ENCODE peak calls at places on chromosomes 6 and 20, in nine cellular contexts. One of them, this sample, is unnamed.
A peak's percentile ranks its signal among the peaks of the same experiment; 100 is the strongest.

GRCh38 chr6:159267165-159267564 is 98.0 kb downstream of the FNDC1 start:
- DNase-seq in HepG2: no peak
- DNase-seq in tibial artery: no peak
- DNase-seq in heart left ventricle: no peak
- DNase-seq in OCI-LY7: peak; percentile 41
- DNase-seq in NT2/D1: no peak
- DNase-seq in fibroblast of lung: no peak
- DNase-seq in stomach: no peak
- DNase-seq in PC-9: no peak
- DNase-seq in this sample: no peak

GRCh38 chr20:9628166-9628565 is 113.8 kb downstream of the LAMP5 start:
- DNase-seq in HepG2: no peak
- DNase-seq in tibial artery: no peak
- DNase-seq in heart left ventricle: no peak
- DNase-seq in OCI-LY7: no peak
- DNase-seq in NT2/D1: no peak
- DNase-seq in fibroblast of lung: peak; percentile 14
- DNase-seq in stomach: no peak
- DNase-seq in PC-9: no peak
- DNase-seq in this sample: no peak

GRCh38 chr20:25739615-25740320 is 43.1 kb upstream of the ZNF337 start:
- DNase-seq in HepG2: no peak
- DNase-seq in tibial artery: no peak
- DNase-seq in heart left ventricle: no peak
- DNase-seq in OCI-LY7: no peak
- DNase-seq in NT2/D1: no peak
- DNase-seq in fibroblast of lung: peak; percentile 5
- DNase-seq in stomach: no peak
- DNase-seq in PC-9: peak; percentile 39
- DNase-seq in this sample: no peak

GRCh38 chr6:7541175-7542064 is at the start of gene DSP:
- DNase-seq in HepG2: peak; percentile 96
- DNase-seq in tibial artery: no peak
- DNase-seq in heart left ventricle: peak; percentile 79
- DNase-seq in OCI-LY7: no peak
- DNase-seq in NT2/D1: no peak
- DNase-seq in fibroblast of lung: no peak
- DNase-seq in stomach: peak; percentile 89
- DNase-seq in PC-9: peak; percentile 65
- DNase-seq in this sample: peak; percentile 94

GRCh38 chr6:110853754-110854477 is 20.7 kb upstream of the AMD1 start:
- DNase-seq in HepG2: no peak
- DNase-seq in tibial artery: no peak
- DNase-seq in heart left ventricle: no peak
- DNase-seq in OCI-LY7: no peak
- DNase-seq in NT2/D1: no peak
- DNase-seq in fibroblast of lung: no peak
- DNase-seq in stomach: no peak
- DNase-seq in PC-9: peak; percentile 86
- DNase-seq in this sample: no peak

GRCh38 chr6:13006578-13007300 is 290.2 kb downstream of the PHACTR1 start:
- DNase-seq in HepG2: no peak
- DNase-seq in tibial artery: no peak
- DNase-seq in heart left ventricle: peak; percentile 71
- DNase-seq in OCI-LY7: no peak
- DNase-seq in NT2/D1: no peak
- DNase-seq in fibroblast of lung: no peak
- DNase-seq in stomach: no peak
- DNase-seq in PC-9: no peak
- DNase-seq in this sample: no peak

GRCh38 chr6:111580826-111581505 is 24.7 kb downstream of the TRAF3IP2 start:
- DNase-seq in HepG2: no peak
- DNase-seq in tibial artery: peak; percentile 84
- DNase-seq in heart left ventricle: peak; percentile 45
- DNase-seq in OCI-LY7: no peak
- DNase-seq in NT2/D1: no peak
- DNase-seq in fibroblast of lung: peak; percentile 62
- DNase-seq in stomach: no peak
- DNase-seq in PC-9: no peak
- DNase-seq in this sample: no peak

GRCh38 chr20:25540273-25540672 is 45.1 kb downstream of the NINL start:
- DNase-seq in HepG2: no peak
- DNase-seq in tibial artery: no peak
- DNase-seq in heart left ventricle: no peak
- DNase-seq in OCI-LY7: no peak
- DNase-seq in NT2/D1: no peak
- DNase-seq in fibroblast of lung: no peak
- DNase-seq in stomach: no peak
- DNase-seq in PC-9: no peak
- DNase-seq in this sample: no peak

GRCh38 chr6:21392177-21392576 is 201.4 kb upstream of the SOX4 start:
- DNase-seq in HepG2: no peak
- DNase-seq in tibial artery: no peak
- DNase-seq in heart left ventricle: no peak
- DNase-seq in OCI-LY7: no peak
- DNase-seq in NT2/D1: no peak
- DNase-seq in fibroblast of lung: no peak
- DNase-seq in stomach: no peak
- DNase-seq in PC-9: no peak
- DNase-seq in this sample: no peak

GRCh38 chr6:16756660-16757270 is 4.5 kb downstream of the ATXN1 start:
- DNase-seq in HepG2: no peak
- DNase-seq in tibial artery: no peak
- DNase-seq in heart left ventricle: no peak
- DNase-seq in OCI-LY7: no peak
- DNase-seq in NT2/D1: no peak
- DNase-seq in fibroblast of lung: no peak
- DNase-seq in stomach: no peak
- DNase-seq in PC-9: peak; percentile 51
- DNase-seq in this sample: no peak

GRCh38 chr20:31934968-31935764 is 16.7 kb downstream of the PDRG1 start:
- DNase-seq in HepG2: peak; percentile 29
- DNase-seq in tibial artery: no peak
- DNase-seq in heart left ventricle: no peak
- DNase-seq in OCI-LY7: peak; percentile 48
- DNase-seq in NT2/D1: peak; percentile 22
- DNase-seq in fibroblast of lung: no peak
- DNase-seq in stomach: no peak
- DNase-seq in PC-9: no peak
- DNase-seq in this sample: no peak

GRCh38 chr20:13613917-13614316 is 24.8 kb downstream of the TASP1 start:
- DNase-seq in HepG2: peak; percentile 35
- DNase-seq in tibial artery: no peak
- DNase-seq in heart left ventricle: no peak
- DNase-seq in OCI-LY7: no peak
- DNase-seq in NT2/D1: no peak
- DNase-seq in fibroblast of lung: no peak
- DNase-seq in stomach: no peak
- DNase-seq in PC-9: no peak
- DNase-seq in this sample: no peak

GRCh38 chr6:53240139-53240538 is 91.5 kb upstream of the GCM1 start:
- DNase-seq in HepG2: no peak
- DNase-seq in tibial artery: no peak
- DNase-seq in heart left ventricle: no peak
- DNase-seq in OCI-LY7: no peak
- DNase-seq in NT2/D1: no peak
- DNase-seq in fibroblast of lung: no peak
- DNase-seq in stomach: no peak
- DNase-seq in PC-9: no peak
- DNase-seq in this sample: no peak

GRCh38 chr6:166282394-166283032 is 25.7 kb downstream of the PRR18 start:
- DNase-seq in HepG2: no peak
- DNase-seq in tibial artery: no peak
- DNase-seq in heart left ventricle: no peak
- DNase-seq in OCI-LY7: no peak
- DNase-seq in NT2/D1: no peak
- DNase-seq in fibroblast of lung: no peak
- DNase-seq in stomach: peak; percentile 42
- DNase-seq in PC-9: no peak
- DNase-seq in this sample: no peak

GRCh38 chr6:125953502-125953875 is 3.1 kb upstream of the HINT3 start:
- DNase-seq in HepG2: peak; percentile 74
- DNase-seq in tibial artery: no peak
- DNase-seq in heart left ventricle: no peak
- DNase-seq in OCI-LY7: peak; percentile 34
- DNase-seq in NT2/D1: no peak
- DNase-seq in fibroblast of lung: no peak
- DNase-seq in stomach: peak; percentile 78
- DNase-seq in PC-9: peak; percentile 34
- DNase-seq in this sample: peak; percentile 57

GRCh38 chr6:137095651-137096238 is 51.0 kb upstream of the IL20RA start:
- DNase-seq in HepG2: no peak
- DNase-seq in tibial artery: no peak
- DNase-seq in heart left ventricle: no peak
- DNase-seq in OCI-LY7: peak; percentile 88
- DNase-seq in NT2/D1: no peak
- DNase-seq in fibroblast of lung: no peak
- DNase-seq in stomach: no peak
- DNase-seq in PC-9: no peak
- DNase-seq in this sample: no peak

GRCh38 chr6:42618686-42619085 is 54.9 kb downstream of the UBR2 start:
- DNase-seq in HepG2: no peak
- DNase-seq in tibial artery: no peak
- DNase-seq in heart left ventricle: no peak
- DNase-seq in OCI-LY7: no peak
- DNase-seq in NT2/D1: peak; percentile 22
- DNase-seq in fibroblast of lung: peak; percentile 57
- DNase-seq in stomach: no peak
- DNase-seq in PC-9: no peak
- DNase-seq in this sample: no peak

GRCh38 chr6:158669145-158670035 is 19.5 kb downstream of the SYTL3 start:
- DNase-seq in HepG2: no peak
- DNase-seq in tibial artery: no peak
- DNase-seq in heart left ventricle: no peak
- DNase-seq in OCI-LY7: no peak
- DNase-seq in NT2/D1: no peak
- DNase-seq in fibroblast of lung: no peak
- DNase-seq in stomach: no peak
- DNase-seq in PC-9: no peak
- DNase-seq in this sample: no peak

DNA sequence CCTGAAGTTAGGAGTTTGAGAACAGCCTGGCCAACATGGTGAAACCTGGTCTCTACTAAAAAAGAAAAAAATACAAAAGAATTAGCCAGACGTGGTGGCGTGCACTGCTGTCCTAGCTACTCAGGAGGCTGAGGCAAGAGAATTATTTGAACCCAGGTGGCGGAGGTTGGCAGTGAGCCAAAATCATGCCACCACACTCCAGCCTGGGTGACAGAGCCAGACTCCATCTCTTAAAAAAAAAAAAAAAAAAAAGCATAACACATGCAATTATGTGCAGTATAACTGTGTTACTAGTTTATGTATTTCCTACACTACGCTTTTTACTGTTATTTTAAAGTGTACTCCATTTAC is 31.9 kb upstream of the FAM135A start:
- DNase-seq in HepG2: no peak
- DNase-seq in tibial artery: no peak
- DNase-seq in heart left ventricle: no peak
- DNase-seq in OCI-LY7: no peak
- DNase-seq in NT2/D1: no peak
- DNase-seq in fibroblast of lung: no peak
- DNase-seq in stomach: no peak
- DNase-seq in PC-9: no peak
- DNase-seq in this sample: no peak
- H3K4me1 ChIP-seq in HepG2: peaks cover 17% of the 10 kb centered on the region
- H3K4me1 ChIP-seq in tibial artery: no peaks in the 10 kb centered on the region
- H3K4me1 ChIP-seq in heart left ventricle: no peaks in the 10 kb centered on the region
- H3K4me1 ChIP-seq in OCI-LY7: no peaks in the 10 kb centered on the region
- H3K4me1 ChIP-seq in NT2/D1: no peaks in the 10 kb centered on the region
- H3K4me1 ChIP-seq in fibroblast of lung: no peaks in the 10 kb centered on the region
- H3K4me1 ChIP-seq in stomach: no peaks in the 10 kb centered on the region
- H3K4me1 ChIP-seq in PC-9: no peaks in the 10 kb centered on the region
- H3K4me1 ChIP-seq in this sample: no peaks in the 10 kb centered on the region

GRCh38 chr6:101705866-101706265 is 312.4 kb downstream of the GRIK2 start:
- DNase-seq in HepG2: no peak
- DNase-seq in tibial artery: no peak
- DNase-seq in heart left ventricle: no peak
- DNase-seq in OCI-LY7: no peak
- DNase-seq in NT2/D1: no peak
- DNase-seq in fibroblast of lung: no peak
- DNase-seq in stomach: no peak
- DNase-seq in PC-9: no peak
- DNase-seq in this sample: no peak
- H3K4me1 ChIP-seq in HepG2: no peaks in the 10 kb centered on the region
- H3K4me1 ChIP-seq in tibial artery: no peaks in the 10 kb centered on the region
- H3K4me1 ChIP-seq in heart left ventricle: no peaks in the 10 kb centered on the region
- H3K4me1 ChIP-seq in OCI-LY7: no peaks in the 10 kb centered on the region
- H3K4me1 ChIP-seq in NT2/D1: no peaks in the 10 kb centered on the region
- H3K4me1 ChIP-seq in fibroblast of lung: no peaks in the 10 kb centered on the region
- H3K4me1 ChIP-seq in stomach: no peaks in the 10 kb centered on the region
- H3K4me1 ChIP-seq in PC-9: no peaks in the 10 kb centered on the region
- H3K4me1 ChIP-seq in this sample: no peaks in the 10 kb centered on the region

DNA sequence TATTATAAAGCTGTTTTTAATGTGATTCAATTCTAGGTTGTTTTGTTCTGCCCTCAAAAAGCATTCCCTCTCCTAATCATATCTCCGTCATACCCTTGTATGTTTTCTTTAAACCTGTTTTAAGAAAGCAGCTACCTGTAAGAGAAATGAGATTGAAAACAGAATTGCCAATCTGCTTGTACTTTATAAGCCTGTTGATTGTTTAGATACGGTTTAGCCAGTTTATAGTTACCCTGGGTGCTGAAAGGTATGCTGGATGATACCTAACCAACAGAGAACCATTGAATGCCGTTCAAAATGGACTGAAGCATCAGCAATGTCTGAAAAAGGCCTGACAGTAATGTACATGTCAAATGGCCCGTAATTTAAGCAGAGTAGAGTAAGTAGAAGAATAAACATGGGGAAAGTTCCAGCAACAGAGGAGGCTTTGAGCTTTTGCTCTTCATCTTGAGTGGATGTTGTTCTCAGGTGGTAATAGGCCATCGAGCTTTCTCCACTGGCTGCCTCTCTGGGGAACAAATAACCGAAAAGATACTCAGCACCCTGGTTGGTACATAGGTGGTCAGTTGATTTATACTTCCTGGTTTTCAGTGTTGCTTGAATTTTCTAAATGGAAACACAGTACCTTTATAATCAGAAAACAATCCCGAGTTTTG is 27.5 kb downstream of the PTPN1 start:
- DNase-seq in HepG2: no peak
- DNase-seq in tibial artery: no peak
- DNase-seq in heart left ventricle: no peak
- DNase-seq in OCI-LY7: no peak
- DNase-seq in NT2/D1: no peak
- DNase-seq in fibroblast of lung: no peak
- DNase-seq in stomach: no peak
- DNase-seq in PC-9: no peak
- DNase-seq in this sample: no peak
- H3K4me1 ChIP-seq in HepG2: peaks cover 25% of the 10 kb centered on the region
- H3K4me1 ChIP-seq in tibial artery: peaks cover 65% of the 10 kb centered on the region
- H3K4me1 ChIP-seq in heart left ventricle: peaks cover 38% of the 10 kb centered on the region
- H3K4me1 ChIP-seq in OCI-LY7: peaks cover 48% of the 10 kb centered on the region
- H3K4me1 ChIP-seq in NT2/D1: peaks cover 5% of the 10 kb centered on the region
- H3K4me1 ChIP-seq in fibroblast of lung: peaks cover 29% of the 10 kb centered on the region
- H3K4me1 ChIP-seq in stomach: peaks cover 63% of the 10 kb centered on the region
- H3K4me1 ChIP-seq in PC-9: peaks cover 68% of the 10 kb centered on the region
- H3K4me1 ChIP-seq in this sample: no peaks in the 10 kb centered on the region

DNA sequence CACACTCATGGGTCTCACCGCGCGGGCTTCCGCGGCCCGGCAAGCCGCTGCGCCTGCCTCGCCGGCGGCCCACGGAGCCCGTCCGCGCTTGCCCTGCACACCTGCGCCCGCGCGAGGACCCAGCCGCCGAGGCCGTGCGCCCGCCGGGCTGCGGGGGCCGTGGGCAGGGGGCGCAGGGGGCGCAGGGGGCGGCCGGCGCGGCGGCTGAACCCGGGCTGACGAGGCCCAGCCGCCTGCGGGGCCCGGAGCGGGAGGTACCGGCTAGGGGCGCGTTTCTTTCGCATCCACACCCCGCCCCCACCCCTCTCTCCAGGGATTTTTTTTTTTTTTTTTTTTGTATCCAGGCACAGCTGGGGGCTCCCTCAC is 43.8 kb upstream of the OSTM1 start:
- DNase-seq in HepG2: no peak
- DNase-seq in tibial artery: no peak
- DNase-seq in heart left ventricle: no peak
- DNase-seq in OCI-LY7: no peak
- DNase-seq in NT2/D1: no peak
- DNase-seq in fibroblast of lung: no peak
- DNase-seq in stomach: no peak
- DNase-seq in PC-9: no peak
- DNase-seq in this sample: no peak
- H3K4me1 ChIP-seq in HepG2: peaks cover 21% of the 10 kb centered on the region
- H3K4me1 ChIP-seq in tibial artery: peaks cover 56% of the 10 kb centered on the region
- H3K4me1 ChIP-seq in heart left ventricle: peaks cover 53% of the 10 kb centered on the region
- H3K4me1 ChIP-seq in OCI-LY7: peaks cover 5% of the 10 kb centered on the region
- H3K4me1 ChIP-seq in NT2/D1: peaks cover 10% of the 10 kb centered on the region
- H3K4me1 ChIP-seq in fibroblast of lung: no peaks in the 10 kb centered on the region
- H3K4me1 ChIP-seq in stomach: peaks cover 51% of the 10 kb centered on the region
- H3K4me1 ChIP-seq in PC-9: no peaks in the 10 kb centered on the region
- H3K4me1 ChIP-seq in this sample: peaks cover 21% of the 10 kb centered on the region

This sample was measured in pancreas.